ENCODE peak calls at places on chromosomes 7 and 10, in ten cellular contexts. V is fibroblast of the aortic adventitia; Y is tibial artery; L is AG20443; U is activated T-helper 1 cell treated with anti-CD3 and anti-CD28 coated beads, Interleukin-12 subunit alpha, Interleukin-12 subunit beta, Interleukin-2, Interleukin-4 antibody, amounts not matched to agents 30 ng/mL and 10 ng/mL and 1 ng/mL, durations not matched to agents 14 hours and 24 hours and 36 hours; Z is NCI-H510A treated with DMSO at 0.1 percent for 48 hours; K is activated CD8-positive, alpha-beta memory T cell treated with anti-CD3 and anti-CD28 coated beads for 1 hour; I is EL; R is mammary epithelial cell; M is aorta. E is an unnamed sample.

GRCh38 chr10:95559466-95559865 is 1.7 kb downstream of the SORBS1 start:
- DNase-seq in U (no peak), Z (peak; percentile 40), I (no peak), K (no peak), M (no peak), V (no peak), L (no peak), Y (peak; percentile 54), R (no peak), E (no peak)

GRCh38 chr7:22278660-22279059 is 78.3 kb downstream of the RAPGEF5 start:
- DNase-seq in U (no peak), M (no peak), V (no peak), I (no peak), Z (no peak), K (no peak), R (no peak), Y (no peak), L (no peak), E (no peak)

GRCh38 chr10:42367532-42368230 is 270.7 kb downstream of the ZNF33B start:
- DNase-seq in U (no peak), M (peak; percentile 90), K (peak; percentile 5), L (peak; percentile 96), Y (peak; percentile 85), R (peak; percentile 94), I (peak; percentile 91), V (peak; percentile 95), Z (peak; percentile 27), E (peak; percentile 85)

GRCh38 chr10:15124190-15124589 is 27.0 kb downstream of the RPP38 start:
- DNase-seq in Z (no peak), K (no peak), Y (no peak), R (no peak), V (no peak), U (no peak), L (no peak), I (no peak), M (no peak), E (no peak)

GRCh38 chr7:123797673-123798526 is 47.1 kb upstream of the HYAL4 start:
- DNase-seq in U (no peak), V (peak; percentile 95), R (peak; percentile 96), L (peak; percentile 38), M (no peak), I (peak; percentile 55), Z (peak; percentile 70), K (no peak), Y (no peak), E (peak; percentile 75)

GRCh38 chr7:28192786-28193581 is 12.4 kb upstream of the JAZF1 start:
- DNase-seq in Y (no peak), L (no peak), Z (no peak), K (no peak), U (no peak), I (no peak), M (no peak), V (no peak), R (no peak), E (no peak)

GRCh38 chr7:130381468-130382312 is 1.4 kb downstream of the CPA1 start:
- DNase-seq in K (no peak), M (no peak), U (no peak), V (no peak), R (no peak), Z (no peak), Y (no peak), I (no peak), L (no peak), E (no peak)

GRCh38 chr7:70093496-70093895 is 495.2 kb downstream of the AUTS2 start:
- DNase-seq in M (no peak), U (no peak), Z (no peak), R (peak; percentile 0), Y (no peak), L (no peak), K (no peak), V (no peak), I (no peak), E (peak; percentile 36)

GRCh38 chr7:55488804-55489340 is 83.4 kb downstream of the VOPP1 start:
- DNase-seq in L (no peak), M (no peak), K (no peak), V (no peak), Z (no peak), I (no peak), U (no peak), R (no peak), Y (no peak), E (no peak)

GRCh38 chr10:102646610-102647432 is 2.5 kb downstream of the TRIM8 start:
- DNase-seq in M (peak; percentile 79), L (no peak), I (no peak), K (no peak), V (peak; percentile 65), R (no peak), Y (peak; percentile 58), U (peak; percentile 28), Z (peak; percentile 55), E (peak; percentile 63)

E was measured in RWPE1.